ENCODE peak calls at places on chromosome 2, in ten cellular contexts. T is prostate gland, J is type B pancreatic cell, K is kidney, Z is fibroblast of lung, S is A549, Y is fibroblast of the aortic adventitia, B is GM20000, W is tibial nerve, H is fibroblast of pulmonary artery. O is an unnamed sample.

GRCh38 chr2:236162804-236163482 is 5.2 kb downstream of the GBX2 start:
- DNase-seq in T (no peak), J (no peak), K (no peak), Z (no peak), S (no peak), Y (no peak), B (peak; percentile 36), W (no peak), H (no peak), O (no peak)

GRCh38 chr2:181174880-181175590 is 194.6 kb downstream of the UBE2E3 start:
- DNase-seq in T (no peak), J (no peak), K (no peak), Z (peak; percentile 86), S (no peak), Y (peak; percentile 58), B (peak; percentile 16), W (no peak), H (peak; percentile 26), O (no peak)

GRCh38 chr2:64839844-64840243 is 149.4 kb upstream of the SLC1A4 start:
- DNase-seq in T (no peak), J (no peak), K (no peak), Z (peak; percentile 24), S (no peak), Y (no peak), B (peak; percentile 73), W (no peak), H (no peak), O (no peak)

GRCh38 chr2:177799531-177799930 is 273.0 kb downstream of the PDE11A start:
- DNase-seq in T (no peak), J (no peak), K (no peak), Z (peak; percentile 7), S (no peak), Y (peak; percentile 17), B (no peak), W (no peak), H (peak; percentile 23), O (no peak)

GRCh38 chr2:30334738-30335426 is 103.5 kb downstream of the LBH start:
- DNase-seq in T (no peak), J (no peak), K (peak; percentile 43), Z (no peak), S (no peak), Y (no peak), B (peak; percentile 17), W (no peak), H (no peak), O (no peak)

GRCh38 chr2:156653670-156654069 is 217.5 kb downstream of the GPD2 start:
- DNase-seq in T (peak; percentile 22), J (no peak), K (no peak), Z (peak; percentile 8), S (no peak), Y (no peak), B (no peak), W (no peak), H (no peak), O (no peak)

GRCh38 chr2:239532859-239533258 is 132.0 kb upstream of the HDAC4 start:
- DNase-seq in T (no peak), J (no peak), K (no peak), Z (no peak), S (no peak), Y (no peak), B (no peak), W (no peak), H (no peak), O (no peak)

GRCh38 chr2:159073256-159073655 is 104.8 kb downstream of the TANC1 start:
- DNase-seq in T (no peak), J (no peak), K (no peak), Z (peak; percentile 56), S (no peak), Y (peak; percentile 60), B (no peak), W (no peak), H (peak; percentile 57), O (no peak)

GRCh38 chr2:83578405-83578804 is 880.7 kb downstream of the SUCLG1 start:
- DNase-seq in T (no peak), J (no peak), K (no peak), Z (peak; percentile 9), S (no peak), Y (no peak), B (no peak), W (no peak), H (no peak), O (no peak)

GRCh38 chr2:25445464-25445863 is 103.7 kb upstream of the DNMT3A start:
- DNase-seq in T (no peak), J (no peak), K (no peak), Z (no peak), S (no peak), Y (no peak), B (no peak), W (no peak), H (no peak), O (no peak)

GRCh38 chr2:73915437-73915993 is 11.2 kb upstream of the DGUOK start:
- DNase-seq in T (no peak), J (no peak), K (no peak), Z (no peak), S (no peak), Y (no peak), B (no peak), W (no peak), H (no peak), O (no peak)

GRCh38 chr2:15940661-15941482 is 522 bp downstream of the MYCN start:
- DNase-seq in T (no peak), J (no peak), K (no peak), Z (no peak), S (peak; percentile 32), Y (no peak), B (peak; percentile 32), W (no peak), H (no peak), O (no peak)

GRCh38 chr2:112724611-112725525 is 4.0 kb downstream of the NT5DC4 start:
- DNase-seq in T (no peak), J (no peak), K (no peak), Z (no peak), S (peak; percentile 46), Y (no peak), B (peak; percentile 65), W (no peak), H (no peak), O (no peak)

GRCh38 chr2:134002391-134002790 is 251.5 kb upstream of the MGAT5 start:
- DNase-seq in T (no peak), J (no peak), K (no peak), Z (no peak), S (no peak), Y (no peak), B (no peak), W (no peak), H (no peak), O (no peak)

GRCh38 chr2:235026649-235027557 is 75.1 kb downstream of the SH3BP4 start:
- DNase-seq in T (peak; percentile 97), J (no peak), K (peak; percentile 94), Z (peak; percentile 59), S (peak; percentile 55), Y (peak; percentile 60), B (no peak), W (peak; percentile 31), H (peak; percentile 63), O (no peak)

GRCh38 chr2:179336782-179337534 is 72.3 kb upstream of the SESTD1 start:
- DNase-seq in T (no peak), J (no peak), K (no peak), Z (peak; percentile 46), S (no peak), Y (peak; percentile 75), B (no peak), W (no peak), H (peak; percentile 17), O (no peak)
- TF ChIP-seq CTCF in T (no peak), J (no peak), K (no peak), Z (no peak), S (no peak), Y (no peak), B (no peak), W (no peak), H (no peak), O (no peak)

GRCh38 chr2:36357506-36358316 is 2.1 kb downstream of the CRIM1 start:
- DNase-seq in T (peak; percentile 30), J (no peak), K (peak; percentile 82), Z (peak; percentile 86), S (peak; percentile 63), Y (peak; percentile 80), B (peak; percentile 35), W (no peak), H (peak; percentile 85), O (no peak)
- TF ChIP-seq CTCF in T (peak; percentile 55), J (peak; percentile 66), K (peak; percentile 36), Z (peak; percentile 80), S (peak; percentile 74), Y (peak; percentile 71), B (peak; percentile 9), W (peak; percentile 43), H (peak; percentile 69), O (peak; percentile 59)

DNA sequence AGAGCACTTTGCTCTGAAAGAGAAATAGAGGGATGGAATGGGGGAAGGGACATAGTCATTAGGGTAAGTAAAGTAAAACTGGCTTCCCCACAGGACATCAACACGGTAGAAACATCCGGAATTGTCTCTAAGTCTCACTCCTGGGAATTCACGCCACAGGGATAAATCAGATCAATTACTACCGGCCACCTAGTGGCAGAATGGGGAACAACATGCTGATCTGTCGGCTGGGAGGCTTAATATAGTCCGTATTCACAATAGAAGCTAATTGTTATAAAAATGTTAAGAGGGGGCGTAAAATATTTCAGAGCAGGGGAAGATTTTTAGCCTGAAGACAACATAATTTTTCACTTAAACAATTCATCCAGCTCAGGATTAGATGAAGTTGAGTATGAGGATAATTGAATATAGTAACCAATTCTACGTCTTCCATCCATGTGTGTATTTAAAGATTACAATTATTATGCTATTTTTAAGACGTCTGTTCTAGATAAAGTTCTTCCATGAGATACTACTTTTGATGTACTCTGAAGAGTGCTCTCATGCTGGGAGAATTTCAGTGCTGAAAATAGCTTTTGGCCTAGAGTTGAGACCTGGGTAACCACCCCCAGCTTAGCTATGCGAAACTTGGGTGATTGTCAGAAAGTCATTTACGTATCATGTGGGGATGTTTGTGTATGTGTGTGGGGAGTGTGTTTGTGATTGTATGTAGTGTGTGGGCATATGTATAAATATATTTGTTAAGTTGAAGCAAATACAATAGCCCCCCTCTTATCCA is 65.7 kb downstream of the LRRTM1 start:
- DNase-seq in T (no peak), J (no peak), K (no peak), Z (peak; percentile 51), S (peak; percentile 5), Y (peak; percentile 45), B (peak; percentile 10), W (no peak), H (peak; percentile 40), O (no peak)
- TF ChIP-seq CTCF in T (peak; percentile 14), J (peak; percentile 84), K (peak; percentile 65), Z (peak; percentile 93), S (peak; percentile 35), Y (peak; percentile 70), B (peak; percentile 70), W (peak; percentile 26), H (peak; percentile 69), O (peak; percentile 20)

GRCh38 chr2:165417009-165417408 is 52.5 kb upstream of the CSRNP3 start:
- DNase-seq in T (no peak), J (no peak), K (no peak), Z (no peak), S (no peak), Y (no peak), B (no peak), W (no peak), H (no peak), O (no peak)
- TF ChIP-seq CTCF in T (no peak), J (no peak), K (no peak), Z (no peak), S (no peak), Y (no peak), B (no peak), W (no peak), H (no peak), O (no peak)

GRCh38 chr2:162000466-162000865 is 73.5 kb downstream of the DPP4 start:
- DNase-seq in T (no peak), J (no peak), K (no peak), Z (no peak), S (no peak), Y (peak; percentile 75), B (no peak), W (no peak), H (no peak), O (no peak)
- TF ChIP-seq CTCF in T (no peak), J (no peak), K (no peak), Z (no peak), S (no peak), Y (no peak), B (no peak), W (no peak), H (no peak), O (no peak)

O was measured in vagina.